ENCODE peak calls at places on chromosomes 11 and 22, in nine cellular contexts. One of them, this sample, is unnamed. For H3K36me3, the result is how much of the 10 kb centered on the place peaks cover.

GRCh38 chr11:117419136-117419914 is 91.7 kb downstream of the CEP164 start:
- DNase-seq in left ventricle myocardium inferior: no peak
- DNase-seq in keratinocyte: no peak
- DNase-seq in cardiac muscle cell: no peak
- DNase-seq in CD4-positive, CD25-positive, alpha-beta regulatory T cell: no peak
- DNase-seq in Caco-2: no peak
- DNase-seq in psoas muscle: no peak
- DNase-seq in naive thymus-derived CD4-positive, alpha-beta T cell: no peak
- DNase-seq in hepatocyte: no peak
- DNase-seq in this sample: no peak

GRCh38 chr11:3341298-3341697 is 37.6 kb downstream of the ZNF195 start:
- DNase-seq in left ventricle myocardium inferior: peak
- DNase-seq in keratinocyte: no peak
- DNase-seq in cardiac muscle cell: peak
- DNase-seq in CD4-positive, CD25-positive, alpha-beta regulatory T cell: peak
- DNase-seq in Caco-2: peak
- DNase-seq in psoas muscle: peak
- DNase-seq in naive thymus-derived CD4-positive, alpha-beta T cell: peak
- DNase-seq in hepatocyte: peak
- DNase-seq in this sample: no peak

GRCh38 chr11:73240190-73240781 is 22.2 kb downstream of the P2RY2 start:
- DNase-seq in left ventricle myocardium inferior: peak
- DNase-seq in keratinocyte: no peak
- DNase-seq in cardiac muscle cell: peak
- DNase-seq in CD4-positive, CD25-positive, alpha-beta regulatory T cell: no peak
- DNase-seq in Caco-2: no peak
- DNase-seq in psoas muscle: peak
- DNase-seq in naive thymus-derived CD4-positive, alpha-beta T cell: no peak
- DNase-seq in hepatocyte: no peak
- DNase-seq in this sample: no peak

GRCh38 chr22:27406389-27406861 is 395.1 kb downstream of the MN1 start:
- DNase-seq in left ventricle myocardium inferior: no peak
- DNase-seq in keratinocyte: no peak
- DNase-seq in cardiac muscle cell: no peak
- DNase-seq in CD4-positive, CD25-positive, alpha-beta regulatory T cell: no peak
- DNase-seq in Caco-2: no peak
- DNase-seq in psoas muscle: no peak
- DNase-seq in naive thymus-derived CD4-positive, alpha-beta T cell: no peak
- DNase-seq in hepatocyte: no peak
- DNase-seq in this sample: no peak

GRCh38 chr11:59862252-59862651 is 4.0 kb downstream of the TCN1 start:
- DNase-seq in left ventricle myocardium inferior: no peak
- DNase-seq in keratinocyte: no peak
- DNase-seq in cardiac muscle cell: no peak
- DNase-seq in CD4-positive, CD25-positive, alpha-beta regulatory T cell: no peak
- DNase-seq in Caco-2: no peak
- DNase-seq in psoas muscle: no peak
- DNase-seq in naive thymus-derived CD4-positive, alpha-beta T cell: no peak
- DNase-seq in hepatocyte: no peak
- DNase-seq in this sample: no peak

GRCh38 chr11:104772806-104773241 is 125.4 kb downstream of the CASP12 start:
- DNase-seq in left ventricle myocardium inferior: no peak
- DNase-seq in keratinocyte: peak
- DNase-seq in cardiac muscle cell: no peak
- DNase-seq in CD4-positive, CD25-positive, alpha-beta regulatory T cell: no peak
- DNase-seq in Caco-2: no peak
- DNase-seq in psoas muscle: no peak
- DNase-seq in naive thymus-derived CD4-positive, alpha-beta T cell: peak
- DNase-seq in hepatocyte: peak
- DNase-seq in this sample: peak

GRCh38 chr11:13183094-13183825 is 94.3 kb upstream of the BMAL1 start:
- DNase-seq in left ventricle myocardium inferior: no peak
- DNase-seq in keratinocyte: no peak
- DNase-seq in cardiac muscle cell: peak
- DNase-seq in CD4-positive, CD25-positive, alpha-beta regulatory T cell: no peak
- DNase-seq in Caco-2: peak
- DNase-seq in psoas muscle: no peak
- DNase-seq in naive thymus-derived CD4-positive, alpha-beta T cell: no peak
- DNase-seq in hepatocyte: peak
- DNase-seq in this sample: peak

GRCh38 chr11:70883973-70884688 is 368.2 kb downstream of the SHANK2 start:
- DNase-seq in left ventricle myocardium inferior: peak
- DNase-seq in keratinocyte: no peak
- DNase-seq in cardiac muscle cell: no peak
- DNase-seq in CD4-positive, CD25-positive, alpha-beta regulatory T cell: no peak
- DNase-seq in Caco-2: no peak
- DNase-seq in psoas muscle: no peak
- DNase-seq in naive thymus-derived CD4-positive, alpha-beta T cell: no peak
- DNase-seq in hepatocyte: no peak
- DNase-seq in this sample: no peak

GRCh38 chr22:28442951-28443876 is 236.4 kb downstream of the TTC28 start:
- DNase-seq in left ventricle myocardium inferior: peak
- DNase-seq in keratinocyte: no peak
- DNase-seq in cardiac muscle cell: peak
- DNase-seq in CD4-positive, CD25-positive, alpha-beta regulatory T cell: no peak
- DNase-seq in Caco-2: peak
- DNase-seq in psoas muscle: peak
- DNase-seq in naive thymus-derived CD4-positive, alpha-beta T cell: peak
- DNase-seq in hepatocyte: peak
- DNase-seq in this sample: no peak

GRCh38 chr11:29251738-29252137 is 765.1 kb downstream of the KCNA4 start:
- DNase-seq in left ventricle myocardium inferior: no peak
- DNase-seq in keratinocyte: no peak
- DNase-seq in cardiac muscle cell: no peak
- DNase-seq in CD4-positive, CD25-positive, alpha-beta regulatory T cell: no peak
- DNase-seq in Caco-2: no peak
- DNase-seq in psoas muscle: no peak
- DNase-seq in naive thymus-derived CD4-positive, alpha-beta T cell: no peak
- DNase-seq in hepatocyte: no peak
- DNase-seq in this sample: no peak

DNA sequence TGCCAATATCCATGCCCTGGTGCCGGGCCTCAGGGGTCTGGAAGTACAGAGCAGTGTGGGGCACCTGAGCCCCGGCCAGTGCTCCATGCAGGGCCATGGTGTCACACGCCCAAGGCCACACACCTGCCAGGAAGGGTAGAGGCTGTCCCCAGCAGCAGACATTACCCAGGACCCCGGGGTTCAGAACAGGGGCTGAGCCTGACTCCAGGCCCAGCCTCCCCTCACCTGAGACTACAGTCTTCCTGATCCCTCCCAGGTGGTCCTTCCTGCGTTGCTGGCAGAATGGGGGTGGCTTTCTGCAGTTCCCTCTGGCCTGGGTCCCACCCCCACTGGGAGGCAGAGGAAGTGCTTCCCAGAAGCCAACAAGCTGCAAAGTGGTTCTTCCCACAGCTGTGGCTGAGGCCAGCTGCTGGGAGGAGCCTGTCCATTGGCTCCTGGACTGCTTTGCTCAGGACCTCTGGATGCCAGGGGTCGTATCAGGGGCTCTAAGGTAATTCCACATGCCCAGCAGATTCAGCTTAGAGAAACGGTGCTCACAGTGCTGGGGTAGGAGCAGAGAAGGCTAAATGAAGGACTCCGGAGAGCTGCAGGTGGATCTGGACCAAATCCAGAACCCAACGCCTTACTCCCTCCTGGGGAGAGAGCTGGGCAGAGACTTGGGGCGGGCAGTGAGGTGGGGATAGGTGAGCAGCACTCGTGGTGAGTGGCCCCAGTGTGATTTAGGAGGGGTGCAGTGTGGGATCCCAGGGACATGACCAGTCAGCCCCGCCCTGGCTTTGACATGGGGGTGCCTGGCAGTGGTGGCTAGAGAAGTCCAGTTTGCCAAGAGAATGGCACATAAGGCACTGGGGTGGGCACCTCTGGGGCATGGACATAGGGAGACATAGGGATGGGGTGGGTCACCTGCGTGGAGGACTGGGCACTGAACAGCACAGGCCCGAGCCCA is 12.6 kb downstream of the TCIRG1 start:
- DNase-seq in left ventricle myocardium inferior: no peak
- DNase-seq in keratinocyte: no peak
- DNase-seq in cardiac muscle cell: no peak
- DNase-seq in CD4-positive, CD25-positive, alpha-beta regulatory T cell: no peak
- DNase-seq in Caco-2: peak
- DNase-seq in psoas muscle: no peak
- DNase-seq in naive thymus-derived CD4-positive, alpha-beta T cell: no peak
- DNase-seq in hepatocyte: peak
- DNase-seq in this sample: no peak
- H3K36me3 ChIP-seq in left ventricle myocardium inferior: under half
- H3K36me3 ChIP-seq in keratinocyte: under half
- H3K36me3 ChIP-seq in cardiac muscle cell: under half
- H3K36me3 ChIP-seq in CD4-positive, CD25-positive, alpha-beta regulatory T cell: under half
- H3K36me3 ChIP-seq in Caco-2: under half
- H3K36me3 ChIP-seq in psoas muscle: under half
- H3K36me3 ChIP-seq in naive thymus-derived CD4-positive, alpha-beta T cell: under half
- H3K36me3 ChIP-seq in hepatocyte: under half
- H3K36me3 ChIP-seq in this sample: under half

DNA sequence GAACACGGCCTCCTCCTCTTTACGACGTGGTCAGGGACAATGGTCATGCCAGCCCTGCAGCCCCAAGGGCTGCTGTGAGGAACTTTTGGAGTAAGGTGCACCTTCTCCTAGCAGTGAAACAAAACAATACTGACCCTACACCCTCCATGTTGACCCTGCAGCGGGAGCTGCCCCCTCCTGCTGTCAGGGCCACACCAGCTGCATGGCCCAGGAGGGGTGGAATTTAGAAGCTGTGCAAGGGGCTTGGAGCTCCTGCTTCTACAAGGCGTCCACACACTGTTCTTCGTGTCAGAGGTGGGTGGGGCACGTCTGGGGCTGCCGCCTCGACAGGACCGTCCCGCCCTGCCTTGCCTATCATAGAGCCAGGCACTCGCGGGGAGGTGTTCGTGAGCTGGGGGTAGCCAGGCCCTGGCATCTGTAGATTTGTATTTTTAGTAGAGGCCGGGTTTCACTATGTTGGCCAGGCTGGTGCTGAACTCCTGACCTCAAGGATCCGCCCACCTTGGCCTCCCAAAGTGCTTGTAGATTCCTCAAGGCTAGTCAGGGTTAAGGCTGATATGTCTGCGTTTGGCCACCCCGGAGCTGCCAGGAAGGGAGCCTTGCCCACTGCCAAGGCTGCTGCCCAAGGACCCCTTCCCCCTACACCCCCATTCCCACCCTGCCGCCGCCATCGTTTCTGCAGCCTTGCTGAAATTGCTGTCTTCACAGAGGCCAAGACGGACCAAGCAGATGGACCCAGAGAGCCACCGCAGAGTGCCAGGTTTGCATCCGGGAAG is 15.9 kb downstream of the INCENP start:
- DNase-seq in left ventricle myocardium inferior: no peak
- DNase-seq in keratinocyte: no peak
- DNase-seq in cardiac muscle cell: no peak
- DNase-seq in CD4-positive, CD25-positive, alpha-beta regulatory T cell: no peak
- DNase-seq in Caco-2: no peak
- DNase-seq in psoas muscle: no peak
- DNase-seq in naive thymus-derived CD4-positive, alpha-beta T cell: no peak
- DNase-seq in hepatocyte: no peak
- DNase-seq in this sample: no peak
- H3K36me3 ChIP-seq in left ventricle myocardium inferior: under half
- H3K36me3 ChIP-seq in keratinocyte: under half
- H3K36me3 ChIP-seq in cardiac muscle cell: under half
- H3K36me3 ChIP-seq in CD4-positive, CD25-positive, alpha-beta regulatory T cell: under half
- H3K36me3 ChIP-seq in Caco-2: under half
- H3K36me3 ChIP-seq in psoas muscle: half or more
- H3K36me3 ChIP-seq in naive thymus-derived CD4-positive, alpha-beta T cell: under half
- H3K36me3 ChIP-seq in hepatocyte: under half
- H3K36me3 ChIP-seq in this sample: under half

GRCh38 chr11:6481924-6482275 is 599 bp downstream of the TIMM10B start:
- DNase-seq in left ventricle myocardium inferior: no peak
- DNase-seq in keratinocyte: no peak
- DNase-seq in cardiac muscle cell: no peak
- DNase-seq in CD4-positive, CD25-positive, alpha-beta regulatory T cell: no peak
- DNase-seq in Caco-2: no peak
- DNase-seq in psoas muscle: no peak
- DNase-seq in naive thymus-derived CD4-positive, alpha-beta T cell: no peak
- DNase-seq in hepatocyte: no peak
- DNase-seq in this sample: no peak
- H3K36me3 ChIP-seq in left ventricle myocardium inferior: half or more
- H3K36me3 ChIP-seq in keratinocyte: under half
- H3K36me3 ChIP-seq in cardiac muscle cell: under half
- H3K36me3 ChIP-seq in CD4-positive, CD25-positive, alpha-beta regulatory T cell: under half
- H3K36me3 ChIP-seq in Caco-2: under half
- H3K36me3 ChIP-seq in psoas muscle: half or more
- H3K36me3 ChIP-seq in naive thymus-derived CD4-positive, alpha-beta T cell: under half
- H3K36me3 ChIP-seq in hepatocyte: under half
- H3K36me3 ChIP-seq in this sample: under half

GRCh38 chr22:45879552-45879949 is 97.4 kb downstream of the WNT7B start:
- DNase-seq in left ventricle myocardium inferior: peak
- DNase-seq in keratinocyte: no peak
- DNase-seq in cardiac muscle cell: no peak
- DNase-seq in CD4-positive, CD25-positive, alpha-beta regulatory T cell: no peak
- DNase-seq in Caco-2: no peak
- DNase-seq in psoas muscle: no peak
- DNase-seq in naive thymus-derived CD4-positive, alpha-beta T cell: no peak
- DNase-seq in hepatocyte: no peak
- DNase-seq in this sample: no peak

GRCh38 chr22:45878051-45878764 is 98.8 kb downstream of the WNT7B start:
- DNase-seq in left ventricle myocardium inferior: peak
- DNase-seq in keratinocyte: no peak
- DNase-seq in cardiac muscle cell: peak
- DNase-seq in CD4-positive, CD25-positive, alpha-beta regulatory T cell: no peak
- DNase-seq in Caco-2: no peak
- DNase-seq in psoas muscle: no peak
- DNase-seq in naive thymus-derived CD4-positive, alpha-beta T cell: no peak
- DNase-seq in hepatocyte: no peak
- DNase-seq in this sample: no peak

GRCh38 chr22:45880091-45880651 is 96.8 kb downstream of the WNT7B start:
- DNase-seq in left ventricle myocardium inferior: no peak
- DNase-seq in keratinocyte: no peak
- DNase-seq in cardiac muscle cell: no peak
- DNase-seq in CD4-positive, CD25-positive, alpha-beta regulatory T cell: no peak
- DNase-seq in Caco-2: no peak
- DNase-seq in psoas muscle: no peak
- DNase-seq in naive thymus-derived CD4-positive, alpha-beta T cell: no peak
- DNase-seq in hepatocyte: no peak
- DNase-seq in this sample: no peak

GRCh38 chr22:45877651-45878050 is 99.3 kb downstream of the WNT7B start:
- DNase-seq in left ventricle myocardium inferior: no peak
- DNase-seq in keratinocyte: no peak
- DNase-seq in cardiac muscle cell: no peak
- DNase-seq in CD4-positive, CD25-positive, alpha-beta regulatory T cell: no peak
- DNase-seq in Caco-2: no peak
- DNase-seq in psoas muscle: no peak
- DNase-seq in naive thymus-derived CD4-positive, alpha-beta T cell: no peak
- DNase-seq in hepatocyte: no peak
- DNase-seq in this sample: no peak

DNA sequence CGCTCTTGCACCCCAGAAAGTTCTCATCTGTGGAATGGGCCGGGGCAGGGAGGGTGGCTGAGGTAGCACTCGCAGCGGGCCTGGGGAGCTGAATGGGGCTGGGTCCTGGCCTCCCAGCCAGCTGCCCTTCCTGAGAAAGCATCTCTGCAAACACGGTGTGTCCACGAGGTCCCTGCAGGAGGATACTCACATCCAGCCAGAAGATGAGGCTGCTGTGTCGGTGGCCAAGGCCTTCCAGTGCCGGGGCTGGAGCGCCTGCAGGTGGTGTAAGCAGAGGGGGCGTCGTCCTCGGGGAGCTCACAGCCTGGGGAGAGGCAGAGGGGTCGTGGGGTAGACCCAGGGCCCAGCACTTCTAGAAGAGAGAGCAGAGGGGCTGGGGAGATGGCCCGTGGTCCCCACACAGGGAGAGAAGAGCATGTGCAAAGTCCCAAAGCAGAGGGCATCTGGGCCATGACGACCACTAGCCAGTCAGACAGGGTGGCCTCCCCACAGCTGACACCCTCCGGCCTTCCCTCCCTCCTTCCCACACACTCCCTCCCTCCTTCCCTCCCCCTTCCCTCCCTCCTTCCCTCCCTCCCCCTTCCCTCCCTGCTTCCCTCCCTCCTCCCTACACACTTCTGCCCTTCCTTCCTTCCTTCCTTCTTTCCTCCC is 97.9 kb downstream of the WNT7B start:
- DNase-seq in left ventricle myocardium inferior: no peak
- DNase-seq in keratinocyte: no peak
- DNase-seq in cardiac muscle cell: no peak
- DNase-seq in CD4-positive, CD25-positive, alpha-beta regulatory T cell: no peak
- DNase-seq in Caco-2: no peak
- DNase-seq in psoas muscle: no peak
- DNase-seq in naive thymus-derived CD4-positive, alpha-beta T cell: no peak
- DNase-seq in hepatocyte: no peak
- DNase-seq in this sample: no peak
- H3K36me3 ChIP-seq in left ventricle myocardium inferior: under half
- H3K36me3 ChIP-seq in keratinocyte: under half
- H3K36me3 ChIP-seq in cardiac muscle cell: under half
- H3K36me3 ChIP-seq in CD4-positive, CD25-positive, alpha-beta regulatory T cell: under half
- H3K36me3 ChIP-seq in Caco-2: under half
- H3K36me3 ChIP-seq in psoas muscle: under half
- H3K36me3 ChIP-seq in naive thymus-derived CD4-positive, alpha-beta T cell: under half
- H3K36me3 ChIP-seq in hepatocyte: under half
- H3K36me3 ChIP-seq in this sample: under half